ENCODE peak calls at places on chromosomes 16 and 17, in seven cellular contexts. One of them, this sample, is unnamed.
A peak's percentile ranks its signal among the peaks of the same experiment; 100 is the strongest.

GRCh38 chr16:89613101-89613953 is at the start of gene DPEP1:
- DNase-seq in thoracic aorta: no peak
- DNase-seq in SW 1271: no peak
- DNase-seq in adipocyte: no peak
- DNase-seq in pons: no peak
- DNase-seq in A549: no peak
- DNase-seq in COR-L47: no peak
- DNase-seq in this sample: no peak

GRCh38 chr17:47203984-47204721 is 5.0 kb upstream of the MYL4 start:
- DNase-seq in COR-L47: no peak
- DNase-seq in A549: no peak
- DNase-seq in pons: no peak
- DNase-seq in adipocyte: no peak
- DNase-seq in thoracic aorta: no peak
- DNase-seq in SW 1271: no peak
- DNase-seq in this sample: no peak

GRCh38 chr17:31475378-31476162 is 84.1 kb downstream of the RAB11FIP4 start:
- DNase-seq in COR-L47: no peak
- DNase-seq in pons: peak; percentile 60
- DNase-seq in adipocyte: no peak
- DNase-seq in A549: no peak
- DNase-seq in SW 1271: no peak
- DNase-seq in thoracic aorta: no peak
- DNase-seq in this sample: no peak

GRCh38 chr16:6428861-6429260 is 903.8 kb upstream of the RBFOX1 start:
- DNase-seq in SW 1271: no peak
- DNase-seq in pons: no peak
- DNase-seq in thoracic aorta: no peak
- DNase-seq in A549: no peak
- DNase-seq in COR-L47: no peak
- DNase-seq in adipocyte: no peak
- DNase-seq in this sample: no peak

GRCh38 chr16:89688395-89688794 is 1.9 kb downstream of the CDK10 start:
- DNase-seq in COR-L47: no peak
- DNase-seq in SW 1271: no peak
- DNase-seq in pons: no peak
- DNase-seq in adipocyte: no peak
- DNase-seq in A549: no peak
- DNase-seq in thoracic aorta: no peak
- DNase-seq in this sample: no peak

GRCh38 chr17:27888945-27889344 is 4.2 kb downstream of the LYRM9 start:
- DNase-seq in SW 1271: peak; percentile 29
- DNase-seq in adipocyte: no peak
- DNase-seq in pons: no peak
- DNase-seq in COR-L47: no peak
- DNase-seq in thoracic aorta: no peak
- DNase-seq in A549: no peak
- DNase-seq in this sample: no peak

GRCh38 chr16:65829076-65829475 is 537.4 kb upstream of the CDH5 start:
- DNase-seq in SW 1271: no peak
- DNase-seq in thoracic aorta: no peak
- DNase-seq in pons: no peak
- DNase-seq in adipocyte: no peak
- DNase-seq in A549: no peak
- DNase-seq in COR-L47: no peak
- DNase-seq in this sample: no peak

GRCh38 chr16:81863630-81864352 is 84.7 kb downstream of the PLCG2 start:
- DNase-seq in A549: no peak
- DNase-seq in pons: no peak
- DNase-seq in thoracic aorta: no peak
- DNase-seq in adipocyte: no peak
- DNase-seq in SW 1271: no peak
- DNase-seq in COR-L47: no peak
- DNase-seq in this sample: no peak

GRCh38 chr16:71537643-71538042 is 11.4 kb downstream of the CHST4 start:
- DNase-seq in adipocyte: peak; percentile 44
- DNase-seq in COR-L47: peak; percentile 33
- DNase-seq in thoracic aorta: no peak
- DNase-seq in SW 1271: peak; percentile 36
- DNase-seq in pons: peak; percentile 42
- DNase-seq in A549: peak; percentile 63
- DNase-seq in this sample: peak; percentile 43